ENCODE peak calls at places on chromosomes 12 and 14, in six cellular contexts. U, W, A, L, C and T are unnamed samples. For H3K4me1, the result is how much of the 10 kb centered on the place peaks cover.

GRCh38 chr12:75747572-75747995 is 236.2 kb upstream of the KRR1 start:
- DNase-seq in U (no peak), W (peak), A (no peak), L (no peak), C (no peak), T (no peak)

GRCh38 chr12:95804296-95804695 is 13.7 kb upstream of the NTN4 start:
- DNase-seq in U (no peak), W (no peak), A (no peak), L (no peak), C (peak), T (no peak)

GRCh38 chr12:50132505-50133135 is 20.6 kb downstream of the COX14 start:
- DNase-seq in U (no peak), W (peak), A (no peak), L (peak), C (no peak), T (no peak)

GRCh38 chr12:26782372-26783132 is 50.4 kb downstream of the ITPR2 start:
- DNase-seq in U (no peak), W (no peak), A (no peak), L (no peak), C (no peak), T (no peak)

GRCh38 chr14:43145361-43145760 is 1361.7 kb downstream of the FSCB start:
- DNase-seq in U (no peak), W (no peak), A (no peak), L (no peak), C (no peak), T (no peak)

GRCh38 chr12:86950043-86950838 is 694.0 kb upstream of the MGAT4C start:
- DNase-seq in U (no peak), W (peak), A (no peak), L (no peak), C (no peak), T (no peak)

GRCh38 chr14:85516239-85517112 is 13.5 kb upstream of the FLRT2 start:
- DNase-seq in U (no peak), W (peak), A (no peak), L (no peak), C (no peak), T (no peak)

GRCh38 chr14:30921305-30921704 is 46.9 kb downstream of the COCH start:
- DNase-seq in U (no peak), W (peak), A (no peak), L (no peak), C (no peak), T (no peak)

GRCh38 chr12:64232201-64232600 is 10.1 kb upstream of the KICS2 start:
- DNase-seq in U (no peak), W (peak), A (no peak), L (no peak), C (no peak), T (no peak)

GRCh38 chr14:54659365-54659764 is 92.4 kb downstream of the SAMD4A start:
- DNase-seq in U (no peak), W (no peak), A (no peak), L (no peak), C (no peak), T (no peak)

GRCh38 chr14:59582845-59583509 is 6.4 kb upstream of the CCDC175 start:
- DNase-seq in U (no peak), W (no peak), A (no peak), L (no peak), C (no peak), T (no peak)

GRCh38 chr14:76603713-76604112 is 157.6 kb upstream of the VASH1 start:
- DNase-seq in U (no peak), W (no peak), A (no peak), L (no peak), C (no peak), T (no peak)

GRCh38 chr12:127230843-127231260 is 1036.1 kb upstream of the TMEM132C start:
- DNase-seq in U (no peak), W (peak), A (no peak), L (no peak), C (peak), T (no peak)

GRCh38 chr12:120640840-120641833 is 711 bp downstream of the CABP1 start:
- DNase-seq in U (peak), W (peak), A (no peak), L (peak), C (peak), T (no peak)

GRCh38 chr14:101791919-101792572 is 30.5 kb downstream of the PPP2R5C start:
- DNase-seq in U (no peak), W (peak), A (no peak), L (peak), C (no peak), T (no peak)

GRCh38 chr12:6957741-6958608 is 6.8 kb downstream of the PTPN6 start:
- DNase-seq in U (no peak), W (no peak), A (no peak), L (no peak), C (no peak), T (no peak)
- H3K4me1 ChIP-seq in U (under half), W (under half), A (under half), L (under half), C (under half), T (under half)

GRCh38 chr12:106301241-106301610 is 1.3 kb upstream of the TCP11L2 start:
- DNase-seq in U (no peak), W (peak), A (no peak), L (no peak), C (no peak), T (no peak)

GRCh38 chr12:106302401-106303201 is at the start of gene TCP11L2:
- DNase-seq in U (peak), W (peak), A (peak), L (peak), C (peak), T (no peak)

GRCh38 chr12:106301611-106302321 is 767 bp upstream of the TCP11L2 start:
- DNase-seq in U (peak), W (peak), A (peak), L (peak), C (peak), T (no peak)

GRCh38 chr12:106299193-106299794 is 3.2 kb upstream of the TCP11L2 start:
- DNase-seq in U (no peak), W (peak), A (no peak), L (no peak), C (no peak), T (no peak)

GRCh38 chr12:106300761-106301160 is 1.8 kb upstream of the TCP11L2 start:
- DNase-seq in U (no peak), W (no peak), A (no peak), L (no peak), C (no peak), T (no peak)
- H3K4me3 ChIP-seq in U (no peak), W (no peak), A (no peak), L (no peak), C (no peak), T (no peak)

GRCh38 chr14:74922752-74923401 is at the start of gene RPS6KL1:
- DNase-seq in U (peak), W (peak), A (peak), L (peak), C (peak), T (no peak)

GRCh38 chr14:74929242-74929641 is 6.2 kb upstream of the RPS6KL1 start:
- DNase-seq in U (no peak), W (no peak), A (no peak), L (no peak), C (no peak), T (no peak)

GRCh38 chr14:74921987-74922751 is 891 bp downstream of the RPS6KL1 start:
- DNase-seq in U (no peak), W (no peak), A (no peak), L (no peak), C (no peak), T (no peak)

GRCh38 chr14:74924061-74924460 is 1.0 kb upstream of the RPS6KL1 start:
- DNase-seq in U (no peak), W (no peak), A (no peak), L (no peak), C (no peak), T (no peak)

DNA sequence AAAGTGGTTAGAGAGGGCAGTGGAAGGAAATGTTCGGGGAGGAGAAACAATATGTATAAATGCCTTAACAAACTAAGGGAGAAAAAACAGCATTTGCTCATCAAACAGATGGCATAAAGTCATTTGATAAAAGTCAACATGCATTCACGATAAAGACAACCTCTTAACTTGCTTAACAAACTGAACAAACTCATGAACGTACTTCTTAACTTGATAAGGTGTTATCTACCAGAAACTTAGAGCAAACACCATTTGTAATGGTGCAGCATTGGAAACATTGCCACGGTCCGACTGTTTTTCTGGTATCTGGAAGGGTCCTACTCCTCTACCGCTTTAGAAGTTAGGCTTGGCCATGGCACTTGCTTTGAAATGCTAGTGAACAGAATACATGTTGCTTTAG is 4.2 kb upstream of the RPS6KL1 start:
- DNase-seq in U (no peak), W (no peak), A (no peak), L (no peak), C (no peak), T (no peak)
- H3K4me1 ChIP-seq in U (under half), W (under half), A (under half), L (under half), C (under half), T (under half)

GRCh38 chr12:111435661-111436201 is 30.0 kb downstream of the SH2B3 start:
- DNase-seq in U (no peak), W (no peak), A (no peak), L (peak), C (no peak), T (no peak)
- H3K4me3 ChIP-seq in U (no peak), W (no peak), A (no peak), L (no peak), C (no peak), T (no peak)

GRCh38 chr14:96245710-96246534 is 10.1 kb upstream of the BDKRB1 start:
- DNase-seq in U (no peak), W (peak), A (no peak), L (peak), C (no peak), T (no peak)

GRCh38 chr14:96249016-96249415 is 7.0 kb upstream of the BDKRB1 start:
- DNase-seq in U (no peak), W (peak), A (no peak), L (no peak), C (peak), T (no peak)

GRCh38 chr14:96243785-96244184 is 12.2 kb upstream of the BDKRB1 start:
- DNase-seq in U (no peak), W (no peak), A (no peak), L (no peak), C (no peak), T (no peak)

GRCh38 chr14:96247031-96247430 is 9.0 kb upstream of the BDKRB1 start:
- DNase-seq in U (no peak), W (no peak), A (no peak), L (no peak), C (no peak), T (no peak)

GRCh38 chr14:96246535-96246839 is 9.5 kb upstream of the BDKRB1 start:
- DNase-seq in U (peak), W (peak), A (no peak), L (peak), C (peak), T (no peak)
- H3K4me1 ChIP-seq in U (under half), W (under half), A (under half), L (under half), C (under half), T (under half)

DNA sequence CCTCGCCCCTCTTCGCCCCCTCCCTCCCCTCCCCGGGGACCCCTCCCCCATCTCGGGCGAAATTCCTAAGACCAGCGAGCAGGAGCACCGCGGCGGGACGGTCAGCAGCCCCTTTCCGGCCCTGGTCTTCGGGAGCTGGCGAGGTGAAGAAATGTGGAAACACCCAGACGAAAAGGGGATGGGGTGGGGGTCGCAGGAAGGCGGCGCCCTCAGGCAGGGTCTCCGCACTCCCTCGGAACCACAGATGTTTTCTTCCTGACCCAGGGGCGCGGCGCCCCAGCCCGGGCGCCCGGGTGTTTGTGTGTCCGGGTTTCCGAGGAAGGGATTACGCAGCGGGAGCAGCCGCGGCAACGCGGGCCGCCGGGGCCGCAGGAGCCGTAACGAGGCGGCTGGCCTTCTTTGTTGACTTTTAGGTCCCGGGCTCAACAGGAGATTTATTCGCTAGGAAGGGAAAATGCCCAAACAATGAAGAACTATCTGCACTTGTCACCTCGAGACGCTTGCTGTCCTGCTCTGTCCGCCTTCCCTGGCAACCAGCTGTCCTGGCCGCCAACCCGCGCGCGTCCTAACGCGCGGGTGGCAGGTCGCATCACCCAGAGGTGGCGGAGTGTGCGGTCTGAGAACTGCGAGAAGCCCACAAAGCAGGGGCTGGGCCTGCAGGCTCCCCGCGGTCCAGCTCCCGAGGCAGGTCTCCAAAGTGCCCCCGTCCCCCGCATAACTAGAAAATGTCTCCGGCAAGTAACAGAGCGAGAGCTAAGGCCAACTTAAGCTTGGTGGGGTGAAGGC is 7.0 kb downstream of the FOXA1 start:
- DNase-seq in U (peak), W (no peak), A (no peak), L (peak), C (peak), T (no peak)
- H3K4me3 ChIP-seq in U (peak), W (no peak), A (no peak), L (peak), C (peak), T (no peak)

DNA sequence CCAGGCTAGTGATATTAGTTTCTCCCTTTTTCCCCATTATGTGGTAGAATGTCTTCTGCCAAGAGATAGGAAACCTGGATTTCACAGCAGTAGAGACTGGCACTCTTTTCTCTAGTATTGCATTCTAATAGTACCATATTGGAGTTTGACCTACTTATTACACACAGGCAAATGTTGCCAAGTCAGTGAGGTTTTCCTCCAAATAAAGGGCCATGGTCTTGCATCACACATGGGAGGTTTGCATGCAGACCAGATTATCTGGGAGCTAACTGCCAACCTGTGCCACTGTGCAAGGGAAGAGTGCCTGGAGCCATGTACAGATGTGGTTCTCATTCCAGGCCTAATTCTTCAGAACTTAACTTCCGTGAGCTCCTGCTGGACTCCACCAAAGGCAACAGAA is 113.3 kb downstream of the ANO6 start:
- DNase-seq in U (no peak), W (peak), A (no peak), L (no peak), C (no peak), T (no peak)
- H3K4me1 ChIP-seq in U (under half), W (under half), A (under half), L (under half), C (under half), T (under half)

GRCh38 chr14:99118946-99119345 is 153.1 kb downstream of the BCL11B start:
- DNase-seq in U (no peak), W (no peak), A (no peak), L (no peak), C (no peak), T (peak)

GRCh38 chr14:99121027-99121875 is 150.7 kb downstream of the BCL11B start:
- DNase-seq in U (no peak), W (no peak), A (no peak), L (no peak), C (no peak), T (peak)

GRCh38 chr14:99118046-99118721 is 153.8 kb downstream of the BCL11B start:
- DNase-seq in U (no peak), W (no peak), A (no peak), L (no peak), C (no peak), T (peak)

GRCh38 chr14:99119554-99119953 is 152.4 kb downstream of the BCL11B start:
- DNase-seq in U (no peak), W (no peak), A (no peak), L (no peak), C (no peak), T (peak)

GRCh38 chr14:99120147-99121026 is 151.6 kb downstream of the BCL11B start:
- DNase-seq in U (no peak), W (no peak), A (no peak), L (no peak), C (no peak), T (peak)
- H3K4me3 ChIP-seq in U (no peak), W (no peak), A (no peak), L (no peak), C (no peak), T (no peak)